ENCODE peak calls at places on chromosomes 2 and 18, in six cellular contexts. S is neuronal stem cell, D is mesendoderm, H is H9, W is H1, J is mesenchymal stem cell. A is an unnamed sample.
A peak's percentile ranks its signal among the peaks of the same experiment; 100 is the strongest.

GRCh38 chr18:29651121-29651675 is 1391.3 kb downstream of the DSC3 start:
- DNase-seq in J (peak; percentile 6), S (no peak), H (no peak), D (no peak), W (no peak), A (peak; percentile 53)

GRCh38 chr2:234421-234820 is 29.4 kb downstream of the SH3YL1 start:
- DNase-seq in D (no peak), W (no peak), H (no peak), S (no peak), J (no peak), A (no peak)

GRCh38 chr2:220533485-220533884 is 906.1 kb downstream of the SLC4A3 start:
- DNase-seq in S (no peak), W (no peak), H (peak; percentile 53), J (peak; percentile 91), D (peak; percentile 94), A (peak; percentile 57)

GRCh38 chr2:127105656-127106456 is 1.1 kb downstream of the BIN1 start:
- DNase-seq in H (peak; percentile 69), D (peak; percentile 75), W (no peak), S (peak; percentile 51), J (peak; percentile 75), A (peak; percentile 61)

GRCh38 chr2:219120082-219120481 is 40.5 kb downstream of the NHEJ1 start:
- DNase-seq in J (no peak), D (no peak), H (no peak), S (no peak), W (no peak), A (no peak)

GRCh38 chr18:24380163-24380747 is 17.4 kb downstream of the OSBPL1A start:
- DNase-seq in D (peak; percentile 37), W (no peak), S (no peak), H (no peak), J (no peak), A (no peak)

GRCh38 chr2:239149501-239149900 is 251.3 kb downstream of the HDAC4 start:
- DNase-seq in D (no peak), W (no peak), H (peak; percentile 21), S (no peak), J (no peak), A (no peak)

GRCh38 chr18:62790836-62791772 is 75.8 kb downstream of the PHLPP1 start:
- DNase-seq in D (no peak), J (peak; percentile 31), W (no peak), H (no peak), S (no peak), A (peak; percentile 75)

GRCh38 chr18:26438980-26439379 is 109.4 kb downstream of the KCTD1 start:
- DNase-seq in J (no peak), S (no peak), D (no peak), H (no peak), W (no peak), A (no peak)

GRCh38 chr2:218396688-218397501 is 2.8 kb upstream of the CTDSP1 start:
- DNase-seq in S (peak; percentile 38), D (peak; percentile 69), W (no peak), J (peak; percentile 79), H (peak; percentile 55), A (peak; percentile 67)

GRCh38 chr18:7658701-7659100 is 91.6 kb downstream of the PTPRM start:
- DNase-seq in D (peak; percentile 61), H (no peak), J (no peak), W (no peak), S (no peak), A (peak; percentile 32)

GRCh38 chr18:59916746-59917145 is 16.9 kb downstream of the PMAIP1 start:
- DNase-seq in S (no peak), W (no peak), H (no peak), J (no peak), D (no peak), A (no peak)

GRCh38 chr2:157257312-157258252 is at the start of gene GALNT5:
- DNase-seq in H (peak; percentile 58), D (peak; percentile 69), S (peak; percentile 9), J (peak; percentile 48), W (no peak), A (peak; percentile 74)

GRCh38 chr18:49041677-49042570 is 91.2 kb upstream of the SMAD7 start:
- DNase-seq in J (peak; percentile 64), H (peak; percentile 65), W (no peak), D (peak; percentile 72), S (no peak), A (peak; percentile 56)

GRCh38 chr2:45450633-45451032 is 160.4 kb downstream of the SRBD1 start:
- DNase-seq in J (no peak), D (no peak), W (no peak), S (no peak), H (no peak), A (no peak)

GRCh38 chr2:9773905-9774239 is 69.4 kb upstream of the TAF1B start:
- DNase-seq in J (no peak), S (no peak), W (no peak), D (no peak), H (no peak), A (no peak)

GRCh38 chr2:43206602-43207001 is 19.8 kb downstream of the ZFP36L2 start:
- DNase-seq in S (no peak), H (no peak), J (no peak), D (no peak), W (no peak), A (no peak)

GRCh38 chr2:172439509-172439860 is 12.1 kb downstream of the ITGA6 start:
- DNase-seq in H (no peak), W (no peak), J (no peak), S (no peak), D (no peak), A (no peak)

GRCh38 chr2:172438741-172439508 is 11.5 kb downstream of the ITGA6 start:
- DNase-seq in W (no peak), S (no peak), J (no peak), H (no peak), D (no peak), A (peak; percentile 71)

GRCh38 chr2:172442072-172442895 is 14.9 kb downstream of the ITGA6 start:
- DNase-seq in H (peak; percentile 50), W (no peak), J (peak; percentile 92), S (no peak), D (peak; percentile 83), A (peak; percentile 97)

GRCh38 chr2:172439911-172440310 is 12.5 kb downstream of the ITGA6 start:
- DNase-seq in D (no peak), S (no peak), H (no peak), J (no peak), W (no peak), A (no peak)

DNA sequence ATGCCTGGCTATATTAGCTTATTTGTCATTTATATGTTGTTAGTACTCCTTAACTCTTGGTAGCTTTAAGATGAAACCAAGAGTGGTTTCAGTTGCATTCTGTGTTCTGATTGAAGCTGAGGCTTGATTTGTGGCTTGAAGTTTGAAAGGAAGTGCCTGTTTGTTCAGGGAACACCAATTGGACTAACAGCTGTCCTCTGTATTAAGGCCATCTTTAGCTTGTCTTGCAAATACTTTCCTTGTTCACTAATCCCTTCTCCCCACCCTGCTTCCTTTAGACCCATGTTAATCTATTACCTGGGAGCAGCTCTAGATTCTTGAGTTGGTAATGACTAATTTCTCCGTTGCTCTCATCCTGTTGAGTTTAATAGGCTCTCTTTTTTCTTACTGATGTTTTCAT is 13.4 kb downstream of the ITGA6 start:
- DNase-seq in W (no peak), J (no peak), D (no peak), H (no peak), S (no peak), A (no peak)
- H2BK15ac ChIP-seq in W (no peak overlapping the region), J (no peak overlapping the region), D (no peak overlapping the region), H (no peak overlapping the region), S (no peak overlapping the region), A (no peak overlapping the region)

GRCh38 chr18:74731097-74731496 is 133.4 kb downstream of the ZNF407 start:
- DNase-seq in D (no peak), W (no peak), H (no peak), S (no peak), J (peak; percentile 29), A (peak; percentile 86)

GRCh38 chr18:74728586-74728985 is 130.9 kb downstream of the ZNF407 start:
- DNase-seq in D (no peak), H (no peak), S (no peak), W (no peak), J (no peak), A (no peak)

GRCh38 chr18:74732380-74732779 is 134.7 kb downstream of the ZNF407 start:
- DNase-seq in H (no peak), W (no peak), J (no peak), D (no peak), S (no peak), A (no peak)

GRCh38 chr18:74733592-74733991 is 135.9 kb downstream of the ZNF407 start:
- DNase-seq in S (no peak), W (no peak), J (no peak), H (no peak), D (no peak), A (no peak)

DNA sequence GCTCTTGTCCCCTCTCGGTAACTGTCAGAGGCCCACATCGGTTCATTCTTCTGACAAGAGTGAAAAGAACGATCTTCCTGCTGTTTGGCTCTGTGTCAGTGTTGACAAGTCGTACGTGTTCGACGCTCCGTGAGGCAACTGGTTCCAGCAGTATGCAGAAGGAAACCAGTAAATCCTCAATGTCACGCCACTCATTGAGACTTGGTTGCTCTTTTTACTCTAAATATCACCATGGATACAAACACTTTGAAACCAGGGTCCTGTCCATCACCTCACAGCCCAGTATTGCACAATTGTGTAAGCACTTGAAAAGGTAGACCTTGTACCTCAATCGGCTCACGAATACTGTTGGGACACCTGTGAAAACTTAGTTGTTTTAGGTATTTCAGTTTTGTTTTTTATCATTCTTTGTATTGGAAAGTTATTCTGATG is 136.4 kb downstream of the ZNF407 start:
- DNase-seq in H (no peak), S (no peak), W (no peak), J (no peak), D (no peak), A (no peak)
- H2BK15ac ChIP-seq in H (no peak overlapping the region), S (no peak overlapping the region), W (no peak overlapping the region), J (no peak overlapping the region), D (no peak overlapping the region), A (no peak overlapping the region)

DNA sequence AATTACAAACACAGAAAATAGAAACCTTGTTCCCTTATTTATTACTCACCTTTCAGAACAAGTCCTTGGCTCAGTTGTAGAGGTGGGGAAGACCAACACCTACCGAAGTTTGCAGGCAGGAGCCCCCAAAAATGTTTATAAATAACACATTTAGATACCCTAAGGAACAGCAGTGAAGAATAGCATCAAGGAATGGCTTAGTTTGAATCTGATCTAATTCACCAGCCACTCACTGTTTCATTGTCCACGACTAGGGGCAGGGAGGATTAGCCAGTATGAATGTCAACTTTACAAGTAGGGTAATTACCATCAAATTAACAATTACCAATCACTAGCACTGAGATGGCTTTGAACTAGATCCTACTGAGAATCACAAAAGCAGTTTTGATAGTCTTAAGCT is 65.4 kb downstream of the PRPF40A start:
- DNase-seq in S (no peak), W (no peak), J (no peak), H (no peak), D (no peak), A (no peak)
- H2BK15ac ChIP-seq in S (no peak overlapping the region), W (no peak overlapping the region), J (no peak overlapping the region), H (no peak overlapping the region), D (no peak overlapping the region), A (no peak overlapping the region)

DNA sequence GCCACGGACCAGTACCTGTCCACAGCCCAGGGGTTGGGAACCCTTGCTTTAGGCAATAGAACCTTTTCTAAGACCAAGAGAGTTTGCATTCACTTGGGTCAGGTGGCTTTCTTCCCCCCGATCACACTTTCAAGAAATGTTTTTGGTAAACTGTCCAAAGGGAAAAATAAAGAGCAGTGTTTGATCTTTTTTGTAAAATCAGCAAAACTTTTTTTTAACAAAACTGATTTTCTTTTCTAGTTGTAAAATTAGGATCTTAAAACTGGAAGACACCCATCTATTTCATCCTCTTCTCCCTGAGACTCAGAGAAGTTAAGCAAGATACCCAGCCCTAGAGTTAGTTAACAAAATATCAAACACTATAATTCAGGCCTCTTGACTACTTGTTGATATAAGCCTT is 6.1 kb upstream of the SESTD1 start:
- DNase-seq in H (no peak), J (no peak), W (no peak), D (no peak), S (no peak), A (no peak)
- H2BK15ac ChIP-seq in H (no peak overlapping the region), J (peak overlapping the region; percentile 0), W (no peak overlapping the region), D (no peak overlapping the region), S (no peak overlapping the region), A (no peak overlapping the region)

GRCh38 chr2:85476624-85477023 is 58.1 kb downstream of the SH2D6 start:
- DNase-seq in H (no peak), J (no peak), S (no peak), W (no peak), D (no peak), A (no peak)
- H2BK15ac ChIP-seq in H (no peak overlapping the region), J (no peak overlapping the region), S (no peak overlapping the region), W (no peak overlapping the region), D (no peak overlapping the region), A (no peak overlapping the region)